ENCODE peak calls at places on chromosome 22, in nine cellular contexts. N is EH; S is NCI-H1930; Z is astrocyte of the cerebellum; F is uterus; M is T-helper 1 cell; B is activated T-cell treated with anti-CD3 and anti-CD28 coated beads, Interleukin-2, amount 50 U/mL, for 4 hours; H is Right ventricle myocardium superior; G is nephron progenitor cell. E is an unnamed sample.

GRCh38 chr22:46542011-46542985 is 4.9 kb upstream of the CELSR1 start:
- DNase-seq in N (peak; percentile 73), S (peak; percentile 46), Z (no peak), F (peak; percentile 40), M (peak; percentile 46), B (peak; percentile 63), H (peak; percentile 79), G (peak; percentile 82), E (peak; percentile 81)

GRCh38 chr22:45475876-45476514 is 26.7 kb upstream of the FBLN1 start:
- DNase-seq in N (peak; percentile 27), S (no peak), Z (no peak), F (no peak), M (no peak), B (no peak), H (no peak), G (no peak), E (no peak)

GRCh38 chr22:32745251-32745995 is 56.1 kb upstream of the TIMP3 start:
- DNase-seq in N (peak; percentile 40), S (no peak), Z (no peak), F (peak; percentile 59), M (no peak), B (no peak), H (peak; percentile 73), G (peak; percentile 15), E (no peak)

GRCh38 chr22:24029304-24029703 is 18.2 kb downstream of the CABIN1 start:
- DNase-seq in N (no peak), S (no peak), Z (no peak), F (no peak), M (no peak), B (no peak), H (no peak), G (no peak), E (no peak)

GRCh38 chr22:22394589-22394988 is 114.0 kb downstream of the ZNF280B start:
- DNase-seq in N (no peak), S (no peak), Z (no peak), F (no peak), M (no peak), B (no peak), H (no peak), G (no peak), E (no peak)

GRCh38 chr22:48941903-48942625 is 885.6 kb downstream of the BRD1 start:
- DNase-seq in N (no peak), S (no peak), Z (no peak), F (no peak), M (no peak), B (no peak), H (no peak), G (no peak), E (no peak)

GRCh38 chr22:44620129-44620840 is 81.7 kb upstream of the PRR5 start:
- DNase-seq in N (peak; percentile 50), S (peak; percentile 72), Z (peak; percentile 27), F (peak; percentile 75), M (peak; percentile 75), B (peak; percentile 56), H (peak; percentile 80), G (peak; percentile 80), E (peak; percentile 87)

GRCh38 chr22:50311606-50312351 is 4.3 kb upstream of the PLXNB2 start:
- DNase-seq in N (no peak), S (no peak), Z (no peak), F (no peak), M (no peak), B (no peak), H (no peak), G (no peak), E (no peak)

GRCh38 chr22:31153357-31153756 is 6.6 kb upstream of the RNF185 start:
- DNase-seq in N (no peak), S (no peak), Z (no peak), F (no peak), M (no peak), B (no peak), H (no peak), G (no peak), E (no peak)

GRCh38 chr22:24059121-24059520 is 48.0 kb downstream of the CABIN1 start:
- DNase-seq in N (peak; percentile 99), S (no peak), Z (peak; percentile 94), F (no peak), M (no peak), B (no peak), H (no peak), G (no peak), E (no peak)

GRCh38 chr22:50129121-50129734 is 39.4 kb downstream of the MOV10L1 start:
- DNase-seq in N (peak; percentile 53), S (peak; percentile 65), Z (peak; percentile 65), F (no peak), M (no peak), B (no peak), H (no peak), G (no peak), E (no peak)

GRCh38 chr22:33447733-33448132 is 389.6 kb upstream of the SYN3 start:
- DNase-seq in N (no peak), S (no peak), Z (no peak), F (no peak), M (no peak), B (no peak), H (no peak), G (no peak), E (no peak)